ENCODE peak calls at places on chromosome 2, in ten cellular contexts. E is cardiac fibroblast; M is colonic mucosa; H is adrenal gland; Y is A549; F is psoas muscle; U is K562; S is CD8-positive, alpha-beta T cell; B is astrocyte of the spinal cord; L is left ventricle myocardium inferior. P is an unnamed sample.

GRCh38 chr2:113255140-113256070 is 23.3 kb downstream of the PAX8 start:
- DNase-seq in L (no peak), S (no peak), E (peak), B (peak), F (no peak), H (no peak), M (no peak), Y (no peak), U (no peak), P (peak)

GRCh38 chr2:37436324-37436723 is 91.9 kb downstream of the QPCT start:
- DNase-seq in L (no peak), F (no peak), M (no peak), S (no peak), E (no peak), Y (no peak), H (no peak), B (peak), U (no peak), P (peak)

GRCh38 chr2:113842919-113843736 is 46.8 kb upstream of the ACTR3 start:
- DNase-seq in B (no peak), Y (no peak), S (no peak), L (no peak), H (peak), F (no peak), U (peak), M (no peak), E (peak), P (peak)

GRCh38 chr2:3420076-3420848 is 40.8 kb downstream of the TRAPPC12 start:
- DNase-seq in Y (no peak), U (no peak), H (no peak), L (no peak), E (no peak), M (no peak), B (no peak), S (no peak), F (no peak), P (no peak)

GRCh38 chr2:73218298-73218697 is 4.3 kb downstream of the SMYD5 start:
- DNase-seq in H (peak), S (no peak), L (no peak), F (peak), U (no peak), E (peak), Y (no peak), B (peak), M (no peak), P (peak)

GRCh38 chr2:216849987-216850386 is 9.9 kb downstream of the TNP1 start:
- DNase-seq in S (no peak), U (peak), L (peak), E (peak), H (peak), M (no peak), B (no peak), F (peak), Y (no peak), P (peak)

GRCh38 chr2:134220525-134220924 is 33.3 kb upstream of the MGAT5 start:
- DNase-seq in S (no peak), E (no peak), U (no peak), F (no peak), B (no peak), L (no peak), H (no peak), M (no peak), Y (no peak), P (no peak)

GRCh38 chr2:240963065-240963375 is 35.4 kb upstream of the SNED1 start:
- DNase-seq in E (no peak), H (no peak), Y (no peak), U (no peak), F (peak), S (peak), M (no peak), L (peak), B (no peak), P (no peak)

GRCh38 chr2:105969552-105969951 is 224.5 kb downstream of the UXS1 start:
- DNase-seq in S (no peak), M (no peak), Y (peak), U (peak), L (no peak), E (peak), F (no peak), H (no peak), B (no peak), P (no peak)

GRCh38 chr2:167863377-167863776 is 384.0 kb downstream of the STK39 start:
- DNase-seq in M (no peak), Y (no peak), E (no peak), H (no peak), S (no peak), B (no peak), F (no peak), L (no peak), U (no peak), P (no peak)

GRCh38 chr2:237235383-237236095 is 149.8 kb downstream of the COPS8 start:
- DNase-seq in M (no peak), U (no peak), H (peak), E (peak), B (peak), L (peak), F (peak), Y (no peak), S (no peak), P (peak)

GRCh38 chr2:96524482-96525210 is 11.9 kb upstream of the ARID5A start:
- DNase-seq in U (no peak), S (no peak), Y (no peak), F (no peak), H (no peak), L (no peak), B (no peak), E (no peak), M (no peak), P (no peak)

GRCh38 chr2:11683966-11684365 is 14.0 kb upstream of the NTSR2 start:
- DNase-seq in F (no peak), S (no peak), B (no peak), U (no peak), H (no peak), Y (no peak), L (no peak), E (no peak), M (no peak), P (no peak)

GRCh38 chr2:20224716-20225293 is at the start of gene SDC1:
- DNase-seq in E (peak), F (peak), U (peak), S (no peak), B (peak), L (no peak), H (peak), Y (peak), M (peak), P (peak)

GRCh38 chr2:230865766-230866703 is 1.3 kb downstream of the ITM2C start:
- DNase-seq in M (peak), S (peak), F (no peak), E (peak), Y (no peak), U (peak), L (no peak), B (peak), H (no peak), P (no peak)

GRCh38 chr2:32732135-32732534 is 104.3 kb downstream of the TTC27 start:
- DNase-seq in B (no peak), S (no peak), L (no peak), U (no peak), F (no peak), Y (no peak), H (no peak), M (no peak), E (peak), P (no peak)

GRCh38 chr2:104028066-104028465 is 825.8 kb upstream of the POU3F3 start:
- DNase-seq in F (no peak), B (peak), Y (no peak), S (no peak), L (no peak), H (no peak), U (no peak), M (no peak), E (no peak), P (no peak)

GRCh38 chr2:36451512-36451911 is 95.9 kb downstream of the CRIM1 start:
- DNase-seq in H (no peak), Y (no peak), B (no peak), L (no peak), U (peak), S (no peak), F (no peak), M (no peak), E (peak), P (peak)

GRCh38 chr2:45280801-45281200 is 271.5 kb upstream of the SIX2 start:
- DNase-seq in U (no peak), E (no peak), H (no peak), Y (no peak), B (no peak), S (no peak), M (no peak), L (no peak), F (no peak), P (no peak)

GRCh38 chr2:222176890-222177289 is 121.9 kb downstream of the PAX3 start:
- DNase-seq in Y (no peak), M (no peak), U (no peak), E (no peak), B (no peak), S (no peak), H (no peak), L (no peak), F (no peak), P (no peak)

GRCh38 chr2:239351687-239352086 is 49.1 kb downstream of the HDAC4 start:
- DNase-seq in U (no peak), S (no peak), Y (no peak), E (no peak), L (no peak), B (no peak), F (no peak), M (no peak), H (no peak), P (no peak)

GRCh38 chr2:132392211-132392610 is 24.4 kb upstream of the GPR39 start:
- DNase-seq in F (no peak), M (no peak), B (no peak), Y (no peak), L (no peak), U (no peak), H (no peak), E (no peak), S (no peak), P (no peak)

GRCh38 chr2:65658871-65659270 is 226.5 kb upstream of the SPRED2 start:
- DNase-seq in F (no peak), U (no peak), M (no peak), H (no peak), S (no peak), L (no peak), E (no peak), Y (no peak), B (peak), P (no peak)

GRCh38 chr2:190469770-190470169 is 61.6 kb downstream of the MFSD6 start:
- DNase-seq in L (no peak), H (peak), Y (peak), E (peak), B (peak), M (peak), F (no peak), U (peak), S (no peak), P (peak)

GRCh38 chr2:151728736-151729415 is 5.4 kb downstream of the NEB start:
- DNase-seq in E (no peak), S (no peak), U (peak), F (no peak), Y (peak), H (no peak), B (no peak), M (no peak), L (no peak), P (no peak)

GRCh38 chr2:11375689-11376027 is 31.2 kb upstream of the ROCK2 start:
- DNase-seq in M (no peak), S (no peak), L (no peak), Y (no peak), H (no peak), F (no peak), U (no peak), E (no peak), B (no peak), P (no peak)

GRCh38 chr2:235940330-235940729 is 227.9 kb downstream of the GBX2 start:
- DNase-seq in B (peak), M (no peak), H (peak), E (peak), S (no peak), L (peak), Y (peak), F (peak), U (peak), P (peak)

GRCh38 chr2:105768961-105769452 is 24.3 kb downstream of the NCK2 start:
- DNase-seq in U (no peak), M (no peak), Y (no peak), E (no peak), B (peak), F (no peak), L (no peak), S (no peak), H (no peak), P (no peak)

GRCh38 chr2:231563378-231563961 is 29.2 kb upstream of the TEX44 start:
- DNase-seq in B (peak), E (peak), M (peak), L (peak), Y (peak), U (peak), F (peak), H (peak), S (no peak), P (peak)

GRCh38 chr2:217873371-217873770 is 129.4 kb downstream of the TNS1 start:
- DNase-seq in U (no peak), M (no peak), Y (no peak), F (no peak), L (no peak), E (no peak), H (no peak), B (no peak), S (no peak), P (no peak)

DNA sequence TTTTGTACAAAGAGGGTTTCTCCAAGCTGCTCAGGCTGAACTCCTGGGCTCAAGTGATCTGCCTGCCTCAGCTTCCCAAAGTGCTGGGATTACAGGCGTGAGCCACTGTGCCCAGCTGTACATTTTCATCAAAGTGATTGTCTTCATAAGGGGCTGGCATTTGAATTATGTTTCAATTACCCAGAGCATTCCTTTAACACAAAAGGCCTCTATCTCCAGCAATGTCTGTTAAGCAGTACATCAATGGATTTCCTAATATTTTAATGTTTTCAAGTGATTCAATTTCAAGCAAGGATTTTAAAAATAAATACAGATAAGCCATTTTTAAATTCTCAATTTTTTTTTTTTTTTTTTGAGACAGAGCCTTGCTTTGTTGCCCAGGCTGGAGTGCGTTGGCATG is 50.9 kb upstream of the AP1S3 start:
- DNase-seq in H (no peak), E (no peak), B (no peak), M (no peak), F (no peak), S (no peak), U (no peak), Y (no peak), L (no peak), P (no peak)
- TF ChIP-seq CTCF in H (no peak), E (no peak), B (no peak), M (no peak), F (no peak), S (no peak), U (no peak), Y (no peak), L (no peak), P (no peak)

GRCh38 chr2:18975506-18975905 is 382.9 kb downstream of the OSR1 start:
- DNase-seq in E (no peak), L (no peak), U (no peak), H (peak), M (no peak), B (no peak), Y (no peak), S (no peak), F (no peak), P (no peak)
- H3K4me3 ChIP-seq in E (no peak), L (peak), U (no peak), H (no peak), M (no peak), B (no peak), Y (no peak), S (no peak), F (no peak), P (no peak)

GRCh38 chr2:39091535-39091934 is 29.3 kb downstream of the SOS1 start:
- DNase-seq in F (no peak), U (no peak), E (no peak), S (no peak), H (no peak), M (no peak), B (no peak), Y (no peak), L (no peak), P (no peak)
- TF ChIP-seq CTCF in F (no peak), U (no peak), E (no peak), S (no peak), H (no peak), M (no peak), B (no peak), Y (no peak), L (no peak), P (no peak)

DNA sequence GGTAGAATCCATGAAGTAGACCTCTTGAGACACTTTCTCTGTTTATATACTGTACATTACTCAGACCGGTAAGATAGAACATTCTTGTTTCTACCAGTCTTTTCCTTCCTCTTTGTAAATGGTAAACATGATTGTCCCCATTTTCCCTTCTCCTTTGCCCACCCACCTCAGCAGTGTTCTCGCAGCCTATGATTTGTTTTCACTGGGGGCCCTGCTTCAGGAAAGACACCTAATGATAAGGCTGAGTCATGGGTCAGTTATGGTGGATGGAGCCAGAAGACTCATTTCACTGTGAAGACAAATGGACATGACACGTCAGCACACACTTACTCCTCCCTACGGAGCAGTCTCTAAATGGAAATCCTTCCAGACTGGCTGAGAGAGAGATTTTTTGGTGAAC is 23.7 kb downstream of the CENPO start:
- DNase-seq in S (no peak), U (peak), E (peak), Y (no peak), M (peak), F (no peak), B (peak), L (no peak), H (peak), P (peak)
- H3K4me3 ChIP-seq in S (no peak), U (no peak), E (no peak), Y (no peak), M (no peak), F (no peak), B (no peak), L (no peak), H (no peak), P (no peak)

GRCh38 chr2:86026744-86027065 is 79.0 kb downstream of the POLR1A start:
- DNase-seq in E (no peak), M (no peak), U (no peak), B (no peak), L (no peak), H (no peak), F (no peak), Y (no peak), S (no peak), P (no peak)

GRCh38 chr2:86027196-86027912 is 78.3 kb downstream of the POLR1A start:
- DNase-seq in M (no peak), H (no peak), L (no peak), E (no peak), Y (no peak), S (no peak), U (no peak), F (no peak), B (no peak), P (no peak)

GRCh38 chr2:86023366-86023712 is 82.3 kb downstream of the POLR1A start:
- DNase-seq in U (no peak), H (no peak), F (no peak), Y (no peak), E (no peak), M (no peak), B (no peak), L (no peak), S (no peak), P (no peak)

GRCh38 chr2:86025976-86026743 is 79.5 kb downstream of the POLR1A start:
- DNase-seq in Y (no peak), B (no peak), H (peak), L (no peak), S (no peak), M (no peak), U (no peak), F (no peak), E (no peak), P (no peak)

DNA sequence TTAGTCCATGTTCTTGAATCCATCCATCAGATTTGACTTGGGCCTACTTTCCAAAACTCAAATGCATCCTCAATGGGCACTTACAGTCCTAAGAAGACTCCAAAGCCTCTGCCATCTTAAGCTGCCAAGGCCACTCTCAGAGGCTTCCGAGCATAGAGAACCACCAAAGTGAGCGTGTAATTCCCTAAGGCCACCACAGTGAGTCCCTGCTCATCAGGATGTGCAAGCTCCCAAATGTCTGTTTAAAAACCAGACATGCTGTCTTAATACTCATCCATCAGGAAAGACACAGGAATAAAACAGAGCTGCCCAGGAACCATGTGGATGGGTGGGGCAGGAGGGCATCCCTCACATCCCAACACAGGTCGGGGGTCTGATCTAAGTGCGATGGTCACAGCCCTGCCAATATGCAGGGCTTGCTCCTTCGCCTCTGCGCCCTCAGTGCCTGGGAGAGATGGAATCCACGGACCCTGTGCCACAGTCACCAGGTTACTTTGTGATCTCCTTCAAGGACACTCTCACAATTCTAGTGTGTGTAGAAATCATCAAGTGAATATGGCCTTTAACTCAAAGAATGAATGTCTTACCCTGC is 80.4 kb downstream of the POLR1A start:
- DNase-seq in M (no peak), S (no peak), F (no peak), H (no peak), B (no peak), U (no peak), L (no peak), Y (peak), E (peak), P (no peak)
- TF ChIP-seq CTCF in M (no peak), S (no peak), F (no peak), H (no peak), B (peak), U (peak), L (no peak), Y (no peak), E (no peak), P (no peak)

GRCh38 chr2:176127769-176128072 is 1.8 kb upstream of the HOXD8 start:
- DNase-seq in Y (no peak), L (no peak), E (no peak), F (no peak), U (no peak), S (no peak), B (no peak), H (no peak), M (no peak), P (no peak)

GRCh38 chr2:176125215-176126054 is 2.9 kb downstream of the HOXD9 start:
- DNase-seq in Y (no peak), B (no peak), L (no peak), M (no peak), S (no peak), U (no peak), E (no peak), F (no peak), H (no peak), P (no peak)

GRCh38 chr2:176129013-176129796 is at the start of gene HOXD8:
- DNase-seq in F (peak), S (no peak), Y (peak), H (peak), B (peak), U (peak), L (no peak), E (peak), M (peak), P (peak)

GRCh38 chr2:176128172-176129012 is 1.1 kb upstream of the HOXD8 start:
- DNase-seq in M (no peak), L (no peak), E (no peak), U (no peak), F (no peak), B (peak), S (no peak), H (no peak), Y (no peak), P (no peak)

GRCh38 chr2:176126929-176127768 is 2.4 kb upstream of the HOXD8 start:
- DNase-seq in F (peak), H (peak), L (peak), U (peak), S (peak), E (peak), M (peak), Y (peak), B (peak), P (peak)
- H3K4me3 ChIP-seq in F (peak), H (no peak), L (no peak), U (no peak), S (no peak), E (no peak), M (no peak), Y (no peak), B (no peak), P (no peak)

GRCh38 chr2:25567406-25567805 is 106.0 kb downstream of the DTNB start:
- DNase-seq in Y (peak), H (no peak), S (no peak), M (no peak), L (no peak), E (peak), B (peak), F (no peak), U (peak), P (peak)
- TF ChIP-seq CTCF in Y (peak), H (peak), S (no peak), M (peak), L (peak), E (peak), B (peak), F (no peak), U (peak), P (peak)

GRCh38 chr2:174840436-174840835 is 76.2 kb upstream of the CHRNA1 start:
- DNase-seq in U (no peak), M (no peak), B (peak), E (peak), Y (no peak), F (no peak), H (no peak), S (no peak), L (no peak), P (no peak)

GRCh38 chr2:174839672-174840071 is 75.4 kb upstream of the CHRNA1 start:
- DNase-seq in E (no peak), S (no peak), L (no peak), Y (no peak), M (no peak), F (no peak), H (no peak), U (no peak), B (no peak), P (no peak)

GRCh38 chr2:174836345-174836999 is 72.2 kb upstream of the CHRNA1 start:
- DNase-seq in M (no peak), F (no peak), U (no peak), B (peak), S (no peak), E (peak), H (peak), L (no peak), Y (peak), P (peak)

GRCh38 chr2:174833737-174834136 is 69.5 kb upstream of the CHRNA1 start:
- DNase-seq in E (no peak), B (no peak), M (no peak), Y (no peak), H (no peak), U (no peak), F (no peak), L (no peak), S (no peak), P (no peak)

GRCh38 chr2:174835797-174836255 is 71.6 kb upstream of the CHRNA1 start:
- DNase-seq in U (no peak), S (no peak), M (no peak), B (peak), L (no peak), E (peak), Y (no peak), H (no peak), F (no peak), P (peak)
- H3K4me3 ChIP-seq in U (no peak), S (no peak), M (no peak), B (no peak), L (no peak), E (no peak), Y (no peak), H (no peak), F (no peak), P (no peak)

P was measured in fibroblast of the aortic adventitia.